ENCODE peak calls at places on chromosomes 6 and 20, in eight cellular contexts. S, X, A, H, M, Z, E and J are unnamed samples.

GRCh38 chr6:113786168-113786567 is 71.0 kb upstream of the MARCKS start:
- DNase-seq in S (no peak), X (no peak), A (no peak), H (no peak), M (no peak), Z (no peak), E (no peak), J (no peak)

GRCh38 chr6:7262037-7262461 is 51.0 kb downstream of the SSR1 start:
- DNase-seq in S (peak; percentile 93), X (no peak), A (peak; percentile 51), H (no peak), M (no peak), Z (no peak), E (no peak), J (no peak)

GRCh38 chr6:127956260-127956888 is 55.5 kb upstream of the THEMIS start:
- DNase-seq in S (no peak), X (no peak), A (no peak), H (no peak), M (no peak), Z (no peak), E (no peak), J (no peak)

GRCh38 chr6:130494745-130495144 is 128.9 kb downstream of the TMEM200A start:
- DNase-seq in S (no peak), X (no peak), A (no peak), H (no peak), M (no peak), Z (no peak), E (no peak), J (no peak)

GRCh38 chr20:49669601-49670189 is 44.0 kb downstream of the B4GALT5 start:
- DNase-seq in S (no peak), X (no peak), A (no peak), H (no peak), M (no peak), Z (no peak), E (no peak), J (peak; percentile 15)

GRCh38 chr6:111243095-111243494 is 155.8 kb downstream of the SLC16A10 start:
- DNase-seq in S (no peak), X (no peak), A (no peak), H (no peak), M (no peak), Z (no peak), E (no peak), J (no peak)

GRCh38 chr6:42266542-42266941 is 48.9 kb upstream of the MRPS10 start:
- DNase-seq in S (no peak), X (no peak), A (no peak), H (no peak), M (no peak), Z (no peak), E (no peak), J (no peak)

GRCh38 chr6:104601756-104602155 is 258.0 kb downstream of the HACE1 start:
- DNase-seq in S (no peak), X (no peak), A (no peak), H (no peak), M (no peak), Z (no peak), E (no peak), J (no peak)

DNA sequence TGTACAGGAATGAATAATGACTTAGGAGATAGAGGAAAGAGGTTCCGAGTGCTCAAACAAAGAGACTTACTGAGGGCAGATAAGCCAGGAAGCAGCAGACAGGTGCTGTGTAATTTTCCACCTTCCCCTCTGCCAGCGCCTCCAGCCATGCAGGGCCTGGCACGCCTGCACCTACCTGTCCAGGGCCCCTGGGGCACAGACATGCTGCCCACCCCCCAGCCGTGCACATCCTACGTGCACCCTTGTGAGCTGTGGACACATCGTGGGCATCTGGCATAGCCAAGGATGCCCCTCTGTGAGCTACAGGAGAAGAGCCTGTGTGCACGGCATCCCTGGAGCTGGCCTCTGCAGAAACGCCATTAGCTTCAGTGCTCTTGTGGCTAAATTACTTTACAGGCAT is 7.1 kb upstream of the SMOC2 start:
- DNase-seq in S (no peak), X (no peak), A (no peak), H (no peak), M (no peak), Z (no peak), E (no peak), J (no peak)
- TF ChIP-seq CTCF in S (no peak), X (no peak), A (no peak), H (no peak), M (no peak), Z (no peak), E (no peak), J (no peak)

GRCh38 chr6:54802775-54803631 is 43.6 kb upstream of the FAM83B start:
- DNase-seq in S (no peak), X (no peak), A (no peak), H (no peak), M (no peak), Z (no peak), E (no peak), J (no peak)
- TF ChIP-seq CTCF in S (no peak), X (no peak), A (no peak), H (no peak), M (no peak), Z (no peak), E (no peak), J (no peak)

GRCh38 chr6:169411296-169411695 is 157.7 kb upstream of the THBS2 start:
- DNase-seq in S (no peak), X (no peak), A (no peak), H (no peak), M (no peak), Z (no peak), E (no peak), J (no peak)

GRCh38 chr6:169406794-169407193 is 153.1 kb upstream of the THBS2 start:
- DNase-seq in S (no peak), X (no peak), A (no peak), H (no peak), M (no peak), Z (no peak), E (no peak), J (no peak)

GRCh38 chr6:169411722-169412121 is 158.1 kb upstream of the THBS2 start:
- DNase-seq in S (no peak), X (no peak), A (no peak), H (no peak), M (no peak), Z (no peak), E (no peak), J (no peak)

GRCh38 chr6:169407338-169407737 is 153.7 kb upstream of the THBS2 start:
- DNase-seq in S (no peak), X (no peak), A (no peak), H (no peak), M (no peak), Z (no peak), E (no peak), J (no peak)

DNA sequence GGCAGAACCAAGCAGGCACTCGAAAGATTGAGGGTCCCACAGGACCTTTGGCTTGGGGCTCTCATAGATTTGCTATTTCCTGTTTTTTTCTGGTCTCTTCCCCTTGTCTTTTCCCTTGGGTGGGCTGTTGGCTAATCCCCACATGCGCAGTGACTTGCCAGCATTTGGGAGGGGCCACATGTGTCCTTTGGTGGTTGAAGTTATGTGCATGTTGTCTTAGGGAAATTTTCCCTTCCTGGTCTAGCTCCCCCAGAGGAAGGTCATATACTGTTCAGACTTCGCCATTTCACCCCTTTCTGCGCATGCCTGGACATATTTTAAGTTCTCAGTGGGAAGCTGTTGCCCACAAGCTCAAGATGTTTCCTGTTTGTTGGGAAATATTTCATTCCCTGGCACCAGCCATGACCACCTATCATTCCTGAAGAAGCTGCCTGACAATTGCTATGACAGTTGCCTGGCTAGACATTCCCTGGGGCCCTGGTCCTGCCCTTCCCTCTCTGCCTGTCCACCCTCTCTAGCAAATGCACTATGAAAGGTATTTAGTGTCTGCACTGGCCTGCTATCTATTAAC is 156.2 kb upstream of the THBS2 start:
- DNase-seq in S (no peak), X (no peak), A (no peak), H (no peak), M (no peak), Z (no peak), E (no peak), J (no peak)
- TF ChIP-seq CTCF in S (no peak), X (no peak), A (no peak), H (no peak), M (no peak), Z (no peak), E (no peak), J (no peak)

GRCh38 chr6:118697554-118697953 is 46.2 kb upstream of the CEP85L start:
- DNase-seq in S (no peak), X (no peak), A (no peak), H (no peak), M (no peak), Z (no peak), E (peak; percentile 36), J (no peak)
- TF ChIP-seq CTCF in S (no peak), X (no peak), A (no peak), H (no peak), M (no peak), Z (no peak), E (peak; percentile 20), J (no peak)

GRCh38 chr6:166774770-166775169 is 147.7 kb upstream of the RPS6KA2 start:
- DNase-seq in S (no peak), X (no peak), A (no peak), H (no peak), M (no peak), Z (no peak), E (no peak), J (no peak)

GRCh38 chr6:166771701-166772100 is 144.7 kb upstream of the RPS6KA2 start:
- DNase-seq in S (no peak), X (no peak), A (no peak), H (no peak), M (no peak), Z (no peak), E (no peak), J (no peak)

GRCh38 chr6:166774292-166774691 is 147.2 kb upstream of the RPS6KA2 start:
- DNase-seq in S (no peak), X (no peak), A (no peak), H (no peak), M (no peak), Z (no peak), E (no peak), J (no peak)

GRCh38 chr6:166770216-166771116 is 143.4 kb upstream of the RPS6KA2 start:
- DNase-seq in S (no peak), X (no peak), A (no peak), H (no peak), M (no peak), Z (no peak), E (no peak), J (no peak)

DNA sequence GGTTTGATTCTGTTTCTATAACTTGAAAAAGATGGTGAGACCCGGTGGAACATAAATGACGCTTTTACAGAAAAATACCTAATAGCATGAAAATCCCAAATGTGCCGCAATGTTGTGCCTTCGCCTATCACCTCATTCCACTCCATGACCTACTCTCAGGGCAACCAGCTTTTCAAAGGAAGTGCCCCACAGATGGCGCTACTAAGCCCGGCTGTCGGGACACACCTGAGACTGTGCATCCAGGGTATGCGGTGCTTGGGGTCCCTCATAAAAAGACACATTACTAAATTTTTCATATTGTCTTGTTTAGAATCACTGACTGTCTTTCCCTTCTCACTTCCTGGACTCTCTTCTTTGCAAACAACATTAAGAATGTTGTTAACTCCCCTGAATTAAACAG is 145.5 kb upstream of the RPS6KA2 start:
- DNase-seq in S (no peak), X (no peak), A (no peak), H (no peak), M (no peak), Z (no peak), E (no peak), J (no peak)
- TF ChIP-seq CTCF in S (no peak), X (peak; percentile 37), A (no peak), H (no peak), M (no peak), Z (no peak), E (no peak), J (peak; percentile 6)